ENCODE peak calls at places on chromosomes 2 and 18, in seven cellular contexts. Y, T, Z, X, C, N and J are unnamed samples.

GRCh38 chr2:42336361-42336965 is 24.6 kb downstream of the COX7A2L start:
- DNase-seq in Y (no peak), Z (no peak), C (no peak), N (no peak), X (no peak), T (no peak), J (no peak)

GRCh38 chr2:100188326-100188725 is 45.9 kb upstream of the AFF3 start:
- DNase-seq in Y (no peak), N (no peak), X (no peak), T (no peak), Z (no peak), C (no peak), J (no peak)

GRCh38 chr2:122960727-122961641 is 1064.1 kb upstream of the CNTNAP5 start:
- DNase-seq in Y (peak; percentile 69), N (no peak), T (no peak), C (no peak), X (no peak), Z (no peak), J (peak; percentile 94)

GRCh38 chr2:233684640-233685039 is 2.9 kb downstream of the UGT1A7 start:
- DNase-seq in X (no peak), C (no peak), Z (no peak), T (no peak), N (no peak), Y (no peak), J (no peak)

GRCh38 chr2:229475753-229476152 is 204.7 kb upstream of the PID1 start:
- DNase-seq in X (no peak), T (no peak), Z (no peak), N (no peak), Y (no peak), C (no peak), J (peak; percentile 43)

GRCh38 chr2:98295275-98295674 is 51.0 kb upstream of the CNGA3 start:
- DNase-seq in Z (peak; percentile 44), T (no peak), X (no peak), Y (no peak), C (no peak), N (no peak), J (no peak)

GRCh38 chr2:62306751-62307468 is 111.0 kb downstream of the B3GNT2 start:
- DNase-seq in T (no peak), X (no peak), Z (no peak), C (peak; percentile 81), Y (peak; percentile 32), N (peak; percentile 38), J (no peak)

GRCh38 chr2:218863021-218863520 is 3.5 kb downstream of the WNT6 start:
- DNase-seq in Y (no peak), X (no peak), C (no peak), T (peak; percentile 6), N (no peak), Z (peak; percentile 72), J (no peak)

GRCh38 chr2:157223624-157224205 is 33.8 kb upstream of the GALNT5 start:
- DNase-seq in Z (no peak), X (no peak), T (no peak), N (no peak), Y (no peak), C (no peak), J (no peak)

GRCh38 chr2:167406558-167406957 is 518.3 kb downstream of the XIRP2 start:
- DNase-seq in X (no peak), T (no peak), Z (no peak), C (no peak), N (no peak), Y (peak; percentile 82), J (peak; percentile 68)

GRCh38 chr2:233098615-233099014 is 38.5 kb downstream of the INPP5D start:
- DNase-seq in Z (no peak), X (no peak), T (no peak), C (no peak), Y (no peak), N (no peak), J (peak; percentile 32)

GRCh38 chr2:73202156-73203054 is at the start of gene NOTO:
- DNase-seq in X (no peak), Y (no peak), N (no peak), T (peak; percentile 43), Z (peak; percentile 66), C (no peak), J (peak; percentile 28)

GRCh38 chr2:190819835-190820234 is 60.8 kb upstream of the GLS start:
- DNase-seq in Z (peak; percentile 86), N (no peak), T (no peak), Y (peak; percentile 82), X (no peak), C (no peak), J (peak; percentile 23)

GRCh38 chr2:227388537-227389011 is 825 bp upstream of the SCYGR1 start:
- DNase-seq in Y (peak; percentile 94), N (no peak), C (peak; percentile 56), T (no peak), Z (peak; percentile 91), X (no peak), J (no peak)

GRCh38 chr2:46858697-46859080 is 56.9 kb downstream of the MCFD2 start:
- DNase-seq in X (no peak), C (no peak), N (no peak), Z (peak; percentile 89), Y (peak; percentile 94), T (no peak), J (no peak)

GRCh38 chr18:76348267-76349066 is 146.6 kb downstream of the ZNF516 start:
- DNase-seq in X (no peak), C (no peak), N (no peak), Y (no peak), Z (peak; percentile 88), T (no peak), J (no peak)

GRCh38 chr18:57234346-57234745 is 87.5 kb downstream of the BOD1L2 start:
- DNase-seq in C (no peak), X (no peak), T (no peak), Y (no peak), N (no peak), Z (no peak), J (no peak)

GRCh38 chr2:17710547-17711248 is 42.9 kb downstream of the SMC6 start:
- DNase-seq in Y (no peak), T (no peak), C (no peak), N (no peak), Z (no peak), X (no peak), J (no peak)

GRCh38 chr2:129801575-129801974 is 177.9 kb upstream of the RAB6C start:
- DNase-seq in Y (peak; percentile 64), C (no peak), X (no peak), T (no peak), N (no peak), Z (no peak), J (no peak)

GRCh38 chr2:1749489-1749748 is 5.1 kb upstream of the PXDN start:
- DNase-seq in Z (no peak), T (no peak), N (no peak), Y (no peak), X (peak; percentile 11), C (no peak), J (no peak)

GRCh38 chr2:11630855-11631254 is 39.1 kb downstream of the NTSR2 start:
- DNase-seq in Y (no peak), N (no peak), Z (no peak), X (no peak), T (no peak), C (peak; percentile 10), J (no peak)

GRCh38 chr2:147937744-147938349 is 82.7 kb downstream of the ORC4 start:
- DNase-seq in N (peak; percentile 26), C (no peak), X (no peak), T (no peak), Z (peak; percentile 6), Y (peak; percentile 18), J (peak; percentile 41)

GRCh38 chr2:84888401-84889276 is 7.8 kb upstream of the TRABD2A start:
- DNase-seq in N (peak; percentile 69), Z (peak; percentile 76), T (no peak), X (no peak), C (no peak), Y (peak; percentile 80), J (peak; percentile 76)

GRCh38 chr2:72276356-72276755 is 128.7 kb upstream of the CYP26B1 start:
- DNase-seq in N (no peak), Z (no peak), T (no peak), C (no peak), Y (peak; percentile 81), X (no peak), J (no peak)

GRCh38 chr2:201909961-201910361 is 103.6 kb downstream of the CDK15 start:
- DNase-seq in N (no peak), Z (peak; percentile 80), C (no peak), Y (peak; percentile 76), T (no peak), X (no peak), J (no peak)

DNA sequence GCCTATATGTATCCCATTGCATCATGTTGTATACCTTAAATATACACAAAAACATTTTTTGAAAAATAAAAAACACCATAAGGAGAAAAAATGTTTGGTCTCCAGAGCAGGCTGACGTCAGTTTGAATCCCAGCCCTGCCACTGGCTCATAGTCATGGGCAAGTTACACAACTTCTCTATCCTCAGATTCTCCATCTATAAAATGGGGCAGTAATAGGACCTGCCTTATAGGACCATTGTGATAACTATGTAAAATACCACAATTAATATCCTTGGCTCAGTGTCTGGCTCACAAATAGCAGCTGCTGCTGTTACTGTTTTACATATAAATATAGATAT is 135.6 kb downstream of the SMAD7 start:
- DNase-seq in C (no peak), X (peak; percentile 2), Z (no peak), Y (no peak), N (no peak), T (no peak), J (no peak)
- H3K4me1 ChIP-seq in C (no peaks in the 10 kb centered on the region), X (peaks cover 10% of the 10 kb centered on the region), Z (peaks cover 16% of the 10 kb centered on the region), Y (no peaks in the 10 kb centered on the region), N (peaks cover 47% of the 10 kb centered on the region), T (peaks cover 2% of the 10 kb centered on the region), J (peaks cover 26% of the 10 kb centered on the region)

DNA sequence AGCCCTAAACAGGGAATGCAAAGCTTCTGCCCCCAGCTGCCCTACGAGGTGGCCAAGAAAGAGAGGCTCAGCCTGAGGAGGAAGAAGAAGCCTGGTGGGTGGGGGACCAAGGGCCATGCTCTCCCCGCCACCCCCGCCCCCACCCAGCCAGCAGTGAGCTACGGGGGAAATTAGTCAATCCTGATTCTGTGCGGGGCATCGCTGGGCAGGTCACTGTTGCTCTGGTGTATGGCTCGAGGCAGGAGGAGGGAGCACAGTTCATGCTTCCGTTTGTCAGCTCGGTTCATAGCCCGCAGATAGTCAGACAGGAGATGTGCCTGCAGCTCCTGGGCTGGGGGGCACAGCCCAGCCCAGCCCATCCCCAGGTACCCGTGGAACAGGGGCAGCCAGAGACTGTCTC is 17.1 kb downstream of the RAMP1 start:
- DNase-seq in Z (no peak), Y (no peak), N (no peak), T (peak; percentile 20), X (no peak), C (no peak), J (no peak)
- H3K4me1 ChIP-seq in Z (peaks cover 25% of the 10 kb centered on the region), Y (peaks cover 9% of the 10 kb centered on the region), N (no peaks in the 10 kb centered on the region), T (peaks cover 14% of the 10 kb centered on the region), X (peaks cover 41% of the 10 kb centered on the region), C (peaks cover 44% of the 10 kb centered on the region), J (no peaks in the 10 kb centered on the region)

DNA sequence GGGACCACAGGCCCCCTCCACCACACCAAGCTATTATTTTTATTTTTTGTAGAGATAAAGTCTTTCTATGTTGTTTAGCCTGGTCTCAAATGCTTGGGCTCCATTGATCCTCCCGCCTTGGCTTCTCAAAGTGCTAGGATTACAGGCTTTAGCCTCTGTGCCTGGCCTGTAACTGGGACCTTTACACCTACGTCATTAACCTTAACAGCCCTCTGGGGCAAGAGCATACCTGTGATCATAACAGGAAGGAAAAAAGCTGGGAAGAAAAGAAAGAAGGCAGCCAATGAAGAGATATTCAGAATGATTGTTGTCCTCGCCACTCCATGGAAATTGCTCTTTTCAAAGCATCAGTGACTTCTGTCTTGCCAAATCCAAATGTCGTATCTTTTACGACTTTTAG is 338.2 kb downstream of the LRRTM1 start:
- DNase-seq in X (no peak), C (no peak), N (no peak), T (no peak), Z (no peak), Y (no peak), J (no peak)
- H3K4me1 ChIP-seq in X (no peaks in the 10 kb centered on the region), C (no peaks in the 10 kb centered on the region), N (no peaks in the 10 kb centered on the region), T (no peaks in the 10 kb centered on the region), Z (no peaks in the 10 kb centered on the region), Y (no peaks in the 10 kb centered on the region), J (peaks cover 9% of the 10 kb centered on the region)

GRCh38 chr2:26182441-26182840 is 9.6 kb downstream of the GAREM2 start:
- DNase-seq in X (no peak), T (no peak), Y (no peak), Z (no peak), N (no peak), C (no peak), J (no peak)
- H3K4me1 ChIP-seq in X (no peaks in the 10 kb centered on the region), T (peaks cover 13% of the 10 kb centered on the region), Y (peaks cover 4% of the 10 kb centered on the region), Z (peaks cover 10% of the 10 kb centered on the region), N (peaks cover 25% of the 10 kb centered on the region), C (no peaks in the 10 kb centered on the region), J (no peaks in the 10 kb centered on the region)